ENCODE peak calls at places on chromosomes 4 and X, in four cellular contexts. E, K, H and U are unnamed samples.

GRCh38 chr4:114318309-114318708 is 280.3 kb upstream of the UGT8 start:
- DNase-seq in E (no peak), K (no peak), H (no peak), U (no peak)

GRCh38 chr4:113223001-113223400 is 173.5 kb downstream of the ANK2 start:
- DNase-seq in E (no peak), K (no peak), H (no peak), U (no peak)

GRCh38 chr4:95165926-95166524 is 382.7 kb downstream of the UNC5C start:
- DNase-seq in E (peak; percentile 30), K (no peak), H (no peak), U (no peak)

GRCh38 chrX:86104526-86104925 is 43.7 kb upstream of the DACH2 start:
- DNase-seq in E (no peak), K (no peak), H (no peak), U (no peak)

GRCh38 chr4:99710681-99711345 is 53.2 kb upstream of the C4orf54 start:
- DNase-seq in E (no peak), K (no peak), H (no peak), U (no peak)

GRCh38 chr4:182554736-182555135 is 311.5 kb downstream of the TENM3 start:
- DNase-seq in E (no peak), K (no peak), H (no peak), U (no peak)

GRCh38 chr4:153750197-153750817 is 9.5 kb downstream of the RNF175 start:
- DNase-seq in E (peak; percentile 67), K (peak; percentile 26), H (no peak), U (peak; percentile 43)

GRCh38 chr4:150209140-150209829 is 131.0 kb downstream of the DCLK2 start:
- DNase-seq in E (peak; percentile 55), K (no peak), H (peak; percentile 74), U (peak; percentile 69)

GRCh38 chr4:7425171-7425570 is 9.6 kb downstream of the PSAPL1 start:
- DNase-seq in E (no peak), K (no peak), H (no peak), U (peak; percentile 2)

GRCh38 chrX:45774961-45775360 is 574.3 kb upstream of the DIPK2B start:
- DNase-seq in E (no peak), K (no peak), H (no peak), U (no peak)

GRCh38 chrX:101659601-101660063 is at the start of gene ARMCX2:
- DNase-seq in E (no peak), K (no peak), H (peak; percentile 35), U (peak; percentile 44)

GRCh38 chr4:27397886-27398285 is 537.2 kb downstream of the STIM2 start:
- DNase-seq in E (no peak), K (no peak), H (no peak), U (no peak)

GRCh38 chrX:12138366-12139313 is at the start of gene FRMPD4:
- DNase-seq in E (no peak), K (no peak), H (no peak), U (no peak)

GRCh38 chrX:95762716-95763115 is 921.9 kb upstream of the DIAPH2 start:
- DNase-seq in E (no peak), K (no peak), H (no peak), U (no peak)

GRCh38 chr4:118797558-118798142 is 38.3 kb downstream of the SEC24D start:
- DNase-seq in E (no peak), K (no peak), H (no peak), U (no peak)

GRCh38 chr4:1042352-1043025 is 31.1 kb downstream of the FGFRL1 start:
- DNase-seq in E (no peak), K (no peak), H (peak; percentile 18), U (no peak)

GRCh38 chrX:100673397-100673953 is 29.5 kb downstream of the SRPX2 start:
- DNase-seq in E (no peak), K (no peak), H (no peak), U (no peak)

GRCh38 chr4:74632634-74633033 is 161.7 kb downstream of the BTC start:
- DNase-seq in E (no peak), K (no peak), H (no peak), U (peak; percentile 24)